ENCODE peak calls at places on chromosomes 16 and 17, in nine cellular contexts. K is stimulated activated CD8-positive, alpha-beta memory T cell treated with anti-CD3 and anti-CD28 coated beads, Interleukin-7, amount 100 ng/mL, for 1 hour; H is T47D; J is kidney tubule cell; V is T-cell; A is psoas muscle; X is neural crest cell; E is mucosa of descending colon; B is activated T-helper 1 cell treated with Interleukin-2 at 50 U/mL for 16 hours. Z is an unnamed sample.

GRCh38 chr16:28317040-28317880 is 24.9 kb downstream of the SBK1 start:
- DNase-seq in E (peak; percentile 47), A (peak; percentile 81), V (peak; percentile 71), X (peak; percentile 73), J (peak; percentile 56), K (peak; percentile 45), B (peak; percentile 54), H (peak; percentile 60), Z (peak; percentile 74)

GRCh38 chr16:53937068-53937614 is 233.2 kb downstream of the FTO start:
- DNase-seq in H (no peak), B (no peak), K (no peak), V (no peak), J (no peak), E (no peak), X (peak; percentile 28), A (no peak), Z (no peak)

GRCh38 chr17:41785091-41785875 is 1.2 kb downstream of the JUP start:
- DNase-seq in X (no peak), K (no peak), H (peak; percentile 73), J (peak; percentile 74), V (no peak), E (no peak), B (no peak), A (peak; percentile 68), Z (no peak)

GRCh38 chr16:31141489-31142108 is 6.1 kb upstream of the PRSS8 start:
- DNase-seq in J (no peak), A (peak; percentile 63), V (no peak), X (no peak), E (peak; percentile 71), K (no peak), H (no peak), B (no peak), Z (no peak)

GRCh38 chr17:63611354-63611753 is 10.7 kb downstream of the TACO1 start:
- DNase-seq in K (no peak), J (no peak), A (no peak), X (no peak), H (no peak), E (no peak), B (no peak), V (no peak), Z (no peak)

GRCh38 chr17:39808409-39808997 is 55.6 kb downstream of the IKZF3 start:
- DNase-seq in V (no peak), E (no peak), X (no peak), A (no peak), B (no peak), J (peak; percentile 56), H (peak; percentile 80), K (no peak), Z (no peak)

GRCh38 chr17:77736207-77736600 is 222.3 kb upstream of the TNRC6C start:
- DNase-seq in V (no peak), E (no peak), A (no peak), J (no peak), H (no peak), X (no peak), K (no peak), B (no peak), Z (no peak)

GRCh38 chr17:1008008-1008761 is 11.3 kb downstream of the TIMM22 start:
- DNase-seq in K (no peak), X (no peak), B (no peak), H (no peak), J (no peak), E (no peak), V (no peak), A (peak; percentile 87), Z (no peak)

GRCh38 chr16:75486014-75486404 is 9.2 kb downstream of the CHST6 start:
- DNase-seq in B (no peak), J (no peak), X (no peak), K (no peak), E (no peak), A (no peak), V (no peak), H (peak; percentile 82), Z (no peak)

GRCh38 chr16:56355786-56356275 is 69.5 kb downstream of the AMFR start:
- DNase-seq in E (peak; percentile 51), B (no peak), H (no peak), J (no peak), X (no peak), V (no peak), K (no peak), A (peak; percentile 35), Z (no peak)

GRCh38 chr17:43114101-43114691 is 11.0 kb downstream of the BRCA1 start:
- DNase-seq in X (no peak), H (no peak), J (peak; percentile 56), B (no peak), V (no peak), E (no peak), K (no peak), A (no peak), Z (no peak)

GRCh38 chr16:30748634-30749445 is 615 bp downstream of the PHKG2 start:
- DNase-seq in A (peak; percentile 71), X (peak; percentile 30), H (peak; percentile 51), J (peak; percentile 67), V (no peak), B (no peak), E (no peak), K (no peak), Z (peak; percentile 10)

GRCh38 chr16:54651851-54652770 is 278.6 kb upstream of the IRX5 start:
- DNase-seq in J (no peak), B (no peak), E (no peak), V (no peak), A (no peak), X (no peak), K (no peak), H (no peak), Z (no peak)

GRCh38 chr17:64418506-64419339 is 28.1 kb upstream of the PECAM1 start:
- DNase-seq in J (peak; percentile 67), B (no peak), E (no peak), A (no peak), H (peak; percentile 81), K (no peak), X (no peak), V (no peak), Z (peak; percentile 76)

GRCh38 chr17:1490643-1491405 is 1.7 kb downstream of the MYO1C start:
- DNase-seq in H (peak; percentile 66), A (peak; percentile 78), B (peak; percentile 45), V (peak; percentile 43), E (peak; percentile 90), K (no peak), X (peak; percentile 50), J (peak; percentile 67), Z (peak; percentile 37)

GRCh38 chr16:11254913-11255736 is 879 bp downstream of the SOCS1 start:
- DNase-seq in H (no peak), J (peak; percentile 53), B (peak; percentile 57), V (peak; percentile 76), E (peak; percentile 81), X (peak; percentile 28), A (peak; percentile 64), K (peak; percentile 35), Z (peak; percentile 87)

GRCh38 chr16:87851601-87852000 is 17.7 kb downstream of the SLC7A5 start:
- DNase-seq in V (no peak), E (no peak), B (no peak), X (no peak), J (peak; percentile 29), K (no peak), H (no peak), A (peak; percentile 58), Z (no peak)

GRCh38 chr17:79574108-79574507 is 36.7 kb downstream of the RBFOX3 start:
- DNase-seq in X (no peak), K (no peak), A (no peak), E (no peak), V (no peak), H (no peak), J (peak; percentile 85), B (no peak), Z (no peak)

GRCh38 chr16:71337631-71338030 is 20.9 kb upstream of the CALB2 start:
- DNase-seq in B (no peak), K (no peak), E (no peak), J (no peak), H (no peak), A (no peak), V (no peak), X (no peak), Z (no peak)

GRCh38 chr16:67233596-67233995 is 6.7 kb downstream of the TMEM208 start:
- DNase-seq in J (no peak), X (no peak), B (no peak), E (peak; percentile 41), V (no peak), A (no peak), K (no peak), H (no peak), Z (no peak)

Z was measured in naive thymus-derived CD8-positive, alpha-beta T cell.